ENCODE peak calls at places on chromosomes 5 and 9, in ten cellular contexts. One of them, this sample, is unnamed.

GRCh38 chr9:91785403-91785917 is 164.6 kb downstream of the ROR2 start:
- DNase-seq in tibial artery: no peak
- DNase-seq in fibroblast of the aortic adventitia: peak
- DNase-seq in naive thymus-derived CD4-positive, alpha-beta T cell: no peak
- DNase-seq in mucosa of descending colon: no peak
- DNase-seq in fibroblast of pulmonary artery: no peak
- DNase-seq in endothelial cell of umbilical vein: no peak
- DNase-seq in psoas muscle: no peak
- DNase-seq in lower lobe of right lung: no peak
- DNase-seq in heart right ventricle: no peak
- DNase-seq in this sample: no peak

GRCh38 chr5:44536650-44537260 is 147.5 kb upstream of the FGF10 start:
- DNase-seq in endothelial cell of umbilical vein: peak
- DNase-seq in fibroblast of pulmonary artery: peak
- DNase-seq in mucosa of descending colon: no peak
- DNase-seq in fibroblast of the aortic adventitia: peak
- DNase-seq in lower lobe of right lung: no peak
- DNase-seq in naive thymus-derived CD4-positive, alpha-beta T cell: no peak
- DNase-seq in psoas muscle: no peak
- DNase-seq in heart right ventricle: peak
- DNase-seq in tibial artery: peak
- DNase-seq in this sample: peak

GRCh38 chr9:130770679-130771442 is 64.2 kb upstream of the ABL1 start:
- DNase-seq in endothelial cell of umbilical vein: peak
- DNase-seq in psoas muscle: no peak
- DNase-seq in mucosa of descending colon: no peak
- DNase-seq in naive thymus-derived CD4-positive, alpha-beta T cell: peak
- DNase-seq in lower lobe of right lung: no peak
- DNase-seq in tibial artery: no peak
- DNase-seq in fibroblast of the aortic adventitia: peak
- DNase-seq in heart right ventricle: no peak
- DNase-seq in fibroblast of pulmonary artery: peak
- DNase-seq in this sample: peak

GRCh38 chr5:139808481-139809330 is 13.1 kb downstream of the PSD2 start:
- DNase-seq in mucosa of descending colon: peak
- DNase-seq in endothelial cell of umbilical vein: peak
- DNase-seq in heart right ventricle: peak
- DNase-seq in lower lobe of right lung: peak
- DNase-seq in fibroblast of pulmonary artery: peak
- DNase-seq in fibroblast of the aortic adventitia: peak
- DNase-seq in naive thymus-derived CD4-positive, alpha-beta T cell: no peak
- DNase-seq in psoas muscle: no peak
- DNase-seq in tibial artery: no peak
- DNase-seq in this sample: peak

GRCh38 chr9:81321551-81321950 is 367.8 kb downstream of the TLE1 start:
- DNase-seq in fibroblast of pulmonary artery: no peak
- DNase-seq in endothelial cell of umbilical vein: no peak
- DNase-seq in fibroblast of the aortic adventitia: no peak
- DNase-seq in tibial artery: no peak
- DNase-seq in naive thymus-derived CD4-positive, alpha-beta T cell: no peak
- DNase-seq in mucosa of descending colon: no peak
- DNase-seq in heart right ventricle: no peak
- DNase-seq in lower lobe of right lung: no peak
- DNase-seq in psoas muscle: no peak
- DNase-seq in this sample: no peak

GRCh38 chr9:14633148-14633547 is 60.1 kb downstream of the ZDHHC21 start:
- DNase-seq in psoas muscle: no peak
- DNase-seq in fibroblast of pulmonary artery: no peak
- DNase-seq in tibial artery: no peak
- DNase-seq in fibroblast of the aortic adventitia: no peak
- DNase-seq in naive thymus-derived CD4-positive, alpha-beta T cell: no peak
- DNase-seq in mucosa of descending colon: no peak
- DNase-seq in endothelial cell of umbilical vein: no peak
- DNase-seq in lower lobe of right lung: no peak
- DNase-seq in heart right ventricle: no peak
- DNase-seq in this sample: no peak

GRCh38 chr5:11273180-11273882 is 512.3 kb upstream of the DAP start:
- DNase-seq in lower lobe of right lung: no peak
- DNase-seq in psoas muscle: no peak
- DNase-seq in fibroblast of the aortic adventitia: no peak
- DNase-seq in mucosa of descending colon: no peak
- DNase-seq in heart right ventricle: no peak
- DNase-seq in fibroblast of pulmonary artery: no peak
- DNase-seq in tibial artery: no peak
- DNase-seq in naive thymus-derived CD4-positive, alpha-beta T cell: no peak
- DNase-seq in endothelial cell of umbilical vein: no peak
- DNase-seq in this sample: no peak

GRCh38 chr9:69376651-69377050 is 51.6 kb downstream of the ENTREP1 start:
- DNase-seq in fibroblast of pulmonary artery: peak
- DNase-seq in lower lobe of right lung: peak
- DNase-seq in psoas muscle: no peak
- DNase-seq in fibroblast of the aortic adventitia: peak
- DNase-seq in heart right ventricle: no peak
- DNase-seq in mucosa of descending colon: no peak
- DNase-seq in naive thymus-derived CD4-positive, alpha-beta T cell: no peak
- DNase-seq in tibial artery: peak
- DNase-seq in endothelial cell of umbilical vein: peak
- DNase-seq in this sample: peak

GRCh38 chr5:122180863-122181519 is 51.6 kb downstream of the ZNF474 start:
- DNase-seq in naive thymus-derived CD4-positive, alpha-beta T cell: no peak
- DNase-seq in fibroblast of the aortic adventitia: peak
- DNase-seq in lower lobe of right lung: no peak
- DNase-seq in psoas muscle: no peak
- DNase-seq in fibroblast of pulmonary artery: peak
- DNase-seq in mucosa of descending colon: no peak
- DNase-seq in heart right ventricle: no peak
- DNase-seq in tibial artery: no peak
- DNase-seq in endothelial cell of umbilical vein: peak
- DNase-seq in this sample: peak

GRCh38 chr5:135921388-135921787 is 25.7 kb upstream of the IL9 start:
- DNase-seq in mucosa of descending colon: no peak
- DNase-seq in fibroblast of pulmonary artery: peak
- DNase-seq in tibial artery: no peak
- DNase-seq in lower lobe of right lung: no peak
- DNase-seq in endothelial cell of umbilical vein: no peak
- DNase-seq in naive thymus-derived CD4-positive, alpha-beta T cell: no peak
- DNase-seq in heart right ventricle: no peak
- DNase-seq in fibroblast of the aortic adventitia: peak
- DNase-seq in psoas muscle: no peak
- DNase-seq in this sample: peak

GRCh38 chr5:76280494-76280893 is 122.6 kb upstream of the IQGAP2 start:
- DNase-seq in naive thymus-derived CD4-positive, alpha-beta T cell: no peak
- DNase-seq in heart right ventricle: no peak
- DNase-seq in tibial artery: no peak
- DNase-seq in lower lobe of right lung: no peak
- DNase-seq in mucosa of descending colon: no peak
- DNase-seq in psoas muscle: no peak
- DNase-seq in endothelial cell of umbilical vein: no peak
- DNase-seq in fibroblast of pulmonary artery: no peak
- DNase-seq in fibroblast of the aortic adventitia: no peak
- DNase-seq in this sample: no peak

GRCh38 chr5:150431574-150431973 is 18.0 kb downstream of the RPS14 start:
- DNase-seq in psoas muscle: no peak
- DNase-seq in fibroblast of pulmonary artery: no peak
- DNase-seq in heart right ventricle: no peak
- DNase-seq in lower lobe of right lung: no peak
- DNase-seq in mucosa of descending colon: no peak
- DNase-seq in naive thymus-derived CD4-positive, alpha-beta T cell: no peak
- DNase-seq in fibroblast of the aortic adventitia: no peak
- DNase-seq in endothelial cell of umbilical vein: no peak
- DNase-seq in tibial artery: no peak
- DNase-seq in this sample: no peak

GRCh38 chr9:115004535-115004934 is 74.1 kb upstream of the TNFSF8 start:
- DNase-seq in fibroblast of pulmonary artery: no peak
- DNase-seq in fibroblast of the aortic adventitia: peak
- DNase-seq in psoas muscle: no peak
- DNase-seq in lower lobe of right lung: no peak
- DNase-seq in endothelial cell of umbilical vein: no peak
- DNase-seq in heart right ventricle: no peak
- DNase-seq in tibial artery: no peak
- DNase-seq in mucosa of descending colon: no peak
- DNase-seq in naive thymus-derived CD4-positive, alpha-beta T cell: no peak
- DNase-seq in this sample: no peak

GRCh38 chr5:74966151-74967050 is 86.0 kb downstream of the GCNT4 start:
- DNase-seq in mucosa of descending colon: peak
- DNase-seq in tibial artery: no peak
- DNase-seq in fibroblast of the aortic adventitia: peak
- DNase-seq in heart right ventricle: no peak
- DNase-seq in psoas muscle: no peak
- DNase-seq in naive thymus-derived CD4-positive, alpha-beta T cell: no peak
- DNase-seq in endothelial cell of umbilical vein: no peak
- DNase-seq in lower lobe of right lung: no peak
- DNase-seq in fibroblast of pulmonary artery: no peak
- DNase-seq in this sample: no peak
- H3K4me3 ChIP-seq in mucosa of descending colon: no peak
- H3K4me3 ChIP-seq in tibial artery: no peak
- H3K4me3 ChIP-seq in fibroblast of the aortic adventitia: no peak
- H3K4me3 ChIP-seq in heart right ventricle: no peak
- H3K4me3 ChIP-seq in psoas muscle: no peak
- H3K4me3 ChIP-seq in naive thymus-derived CD4-positive, alpha-beta T cell: no peak
- H3K4me3 ChIP-seq in endothelial cell of umbilical vein: no peak
- H3K4me3 ChIP-seq in lower lobe of right lung: no peak
- H3K4me3 ChIP-seq in fibroblast of pulmonary artery: no peak
- H3K4me3 ChIP-seq in this sample: no peak

GRCh38 chr5:147483197-147483790 is 26.6 kb downstream of the DPYSL3 start:
- DNase-seq in naive thymus-derived CD4-positive, alpha-beta T cell: no peak
- DNase-seq in psoas muscle: no peak
- DNase-seq in lower lobe of right lung: no peak
- DNase-seq in fibroblast of pulmonary artery: no peak
- DNase-seq in endothelial cell of umbilical vein: peak
- DNase-seq in fibroblast of the aortic adventitia: no peak
- DNase-seq in heart right ventricle: no peak
- DNase-seq in tibial artery: no peak
- DNase-seq in mucosa of descending colon: no peak
- DNase-seq in this sample: peak

GRCh38 chr5:147485814-147486213 is 24.1 kb downstream of the DPYSL3 start:
- DNase-seq in lower lobe of right lung: no peak
- DNase-seq in fibroblast of pulmonary artery: no peak
- DNase-seq in mucosa of descending colon: no peak
- DNase-seq in naive thymus-derived CD4-positive, alpha-beta T cell: no peak
- DNase-seq in fibroblast of the aortic adventitia: no peak
- DNase-seq in psoas muscle: no peak
- DNase-seq in tibial artery: no peak
- DNase-seq in heart right ventricle: no peak
- DNase-seq in endothelial cell of umbilical vein: no peak
- DNase-seq in this sample: no peak

GRCh38 chr5:147485046-147485445 is 24.8 kb downstream of the DPYSL3 start:
- DNase-seq in fibroblast of the aortic adventitia: peak
- DNase-seq in heart right ventricle: no peak
- DNase-seq in mucosa of descending colon: no peak
- DNase-seq in tibial artery: no peak
- DNase-seq in endothelial cell of umbilical vein: no peak
- DNase-seq in psoas muscle: no peak
- DNase-seq in lower lobe of right lung: no peak
- DNase-seq in fibroblast of pulmonary artery: peak
- DNase-seq in naive thymus-derived CD4-positive, alpha-beta T cell: no peak
- DNase-seq in this sample: peak

GRCh38 chr5:147483961-147484707 is 25.7 kb downstream of the DPYSL3 start:
- DNase-seq in lower lobe of right lung: no peak
- DNase-seq in fibroblast of the aortic adventitia: peak
- DNase-seq in endothelial cell of umbilical vein: peak
- DNase-seq in psoas muscle: peak
- DNase-seq in mucosa of descending colon: peak
- DNase-seq in tibial artery: peak
- DNase-seq in heart right ventricle: peak
- DNase-seq in naive thymus-derived CD4-positive, alpha-beta T cell: no peak
- DNase-seq in fibroblast of pulmonary artery: peak
- DNase-seq in this sample: peak

DNA sequence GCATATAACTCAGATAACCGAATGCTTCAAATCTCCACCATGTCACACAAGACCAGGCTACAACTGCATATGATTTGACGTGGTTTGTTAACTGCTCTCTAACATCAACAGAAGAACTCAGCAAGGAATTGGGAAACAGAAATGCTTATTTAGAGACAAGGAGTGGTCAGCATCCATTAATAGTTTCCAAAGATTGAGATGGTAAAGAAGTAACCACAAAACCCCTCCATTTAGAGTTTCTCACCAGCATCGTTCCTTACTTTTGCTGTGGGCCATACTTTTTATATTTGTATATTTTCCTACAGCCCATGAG is 25.2 kb downstream of the DPYSL3 start:
- DNase-seq in naive thymus-derived CD4-positive, alpha-beta T cell: no peak
- DNase-seq in heart right ventricle: no peak
- DNase-seq in mucosa of descending colon: no peak
- DNase-seq in lower lobe of right lung: no peak
- DNase-seq in endothelial cell of umbilical vein: no peak
- DNase-seq in tibial artery: no peak
- DNase-seq in fibroblast of the aortic adventitia: no peak
- DNase-seq in fibroblast of pulmonary artery: no peak
- DNase-seq in psoas muscle: no peak
- DNase-seq in this sample: peak
- H3K4me3 ChIP-seq in naive thymus-derived CD4-positive, alpha-beta T cell: no peak
- H3K4me3 ChIP-seq in heart right ventricle: no peak
- H3K4me3 ChIP-seq in mucosa of descending colon: no peak
- H3K4me3 ChIP-seq in lower lobe of right lung: no peak
- H3K4me3 ChIP-seq in endothelial cell of umbilical vein: no peak
- H3K4me3 ChIP-seq in tibial artery: peak
- H3K4me3 ChIP-seq in fibroblast of the aortic adventitia: peak
- H3K4me3 ChIP-seq in fibroblast of pulmonary artery: no peak
- H3K4me3 ChIP-seq in psoas muscle: no peak
- H3K4me3 ChIP-seq in this sample: peak

DNA sequence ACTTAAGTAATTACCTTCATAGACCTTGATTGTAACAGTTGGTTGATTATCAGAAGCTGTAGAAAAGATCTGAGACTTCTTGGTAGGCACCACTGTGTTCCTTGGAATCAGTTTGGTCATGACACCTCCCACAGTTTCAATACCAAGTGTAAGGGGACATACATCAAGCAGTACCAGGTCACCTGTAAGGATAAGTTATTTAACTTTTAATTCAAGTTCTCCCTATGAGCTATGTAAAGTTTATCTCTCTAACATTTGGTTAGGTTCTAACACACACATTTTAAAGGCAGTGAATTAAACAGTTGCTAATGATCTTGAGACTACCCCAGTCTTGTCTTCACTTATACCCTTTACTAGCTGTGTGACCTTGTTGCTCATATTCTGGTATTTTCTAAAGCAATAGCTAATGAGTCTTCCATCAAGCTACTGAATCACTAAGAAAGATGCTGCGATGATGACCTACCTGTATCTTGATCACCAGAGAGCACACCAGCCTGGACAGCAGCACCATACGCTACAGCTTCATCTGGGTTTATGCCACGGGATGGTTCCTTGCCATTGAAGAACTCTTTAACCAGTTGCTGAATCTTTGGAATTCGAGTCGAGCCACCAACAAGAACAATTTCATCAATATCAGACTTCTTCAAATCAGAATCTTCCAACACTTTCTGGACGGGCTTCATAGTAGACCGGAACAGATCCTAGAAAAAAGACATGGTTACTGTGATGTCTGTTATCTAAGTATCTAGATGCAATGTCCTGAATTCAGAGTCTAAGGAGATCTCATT is 2.8 kb downstream of the HSPA5 start:
- DNase-seq in mucosa of descending colon: no peak
- DNase-seq in fibroblast of pulmonary artery: no peak
- DNase-seq in endothelial cell of umbilical vein: peak
- DNase-seq in naive thymus-derived CD4-positive, alpha-beta T cell: no peak
- DNase-seq in lower lobe of right lung: no peak
- DNase-seq in tibial artery: no peak
- DNase-seq in heart right ventricle: no peak
- DNase-seq in psoas muscle: no peak
- DNase-seq in fibroblast of the aortic adventitia: peak
- DNase-seq in this sample: no peak
- H3K4me3 ChIP-seq in mucosa of descending colon: no peak
- H3K4me3 ChIP-seq in fibroblast of pulmonary artery: peak
- H3K4me3 ChIP-seq in endothelial cell of umbilical vein: peak
- H3K4me3 ChIP-seq in naive thymus-derived CD4-positive, alpha-beta T cell: peak
- H3K4me3 ChIP-seq in lower lobe of right lung: peak
- H3K4me3 ChIP-seq in tibial artery: peak
- H3K4me3 ChIP-seq in heart right ventricle: peak
- H3K4me3 ChIP-seq in psoas muscle: peak
- H3K4me3 ChIP-seq in fibroblast of the aortic adventitia: peak
- H3K4me3 ChIP-seq in this sample: peak

GRCh38 chr9:85702881-85703280 is 38.9 kb downstream of the AGTPBP1 start:
- DNase-seq in endothelial cell of umbilical vein: no peak
- DNase-seq in mucosa of descending colon: no peak
- DNase-seq in fibroblast of pulmonary artery: no peak
- DNase-seq in naive thymus-derived CD4-positive, alpha-beta T cell: no peak
- DNase-seq in fibroblast of the aortic adventitia: peak
- DNase-seq in tibial artery: no peak
- DNase-seq in lower lobe of right lung: no peak
- DNase-seq in heart right ventricle: no peak
- DNase-seq in psoas muscle: no peak
- DNase-seq in this sample: no peak
- H3K4me3 ChIP-seq in endothelial cell of umbilical vein: no peak
- H3K4me3 ChIP-seq in mucosa of descending colon: no peak
- H3K4me3 ChIP-seq in fibroblast of pulmonary artery: no peak
- H3K4me3 ChIP-seq in naive thymus-derived CD4-positive, alpha-beta T cell: no peak
- H3K4me3 ChIP-seq in fibroblast of the aortic adventitia: no peak
- H3K4me3 ChIP-seq in tibial artery: no peak
- H3K4me3 ChIP-seq in lower lobe of right lung: no peak
- H3K4me3 ChIP-seq in heart right ventricle: no peak
- H3K4me3 ChIP-seq in psoas muscle: no peak
- H3K4me3 ChIP-seq in this sample: no peak

This sample was measured in adipocyte.